ENCODE peak calls at places on chromosomes 1 and 21, in eight cellular contexts. One of them, this sample, is unnamed.

GRCh38 chr1:15691434-15692032 is 7.4 kb downstream of the PLEKHM2 start:
- DNase-seq in tibial artery: no peak
- DNase-seq in stomach: no peak
- DNase-seq in progenitor cell of endocrine pancreas: no peak
- DNase-seq in activated B cell treated with CpG ODN at 0.5 μM for 24 hours: no peak
- DNase-seq in CD4-positive, alpha-beta T cell: no peak
- DNase-seq in astrocyte of the spinal cord: no peak
- DNase-seq in AG09319: no peak
- DNase-seq in this sample: no peak

GRCh38 chr1:206029484-206029883 is 5.8 kb upstream of the CTSE start:
- DNase-seq in tibial artery: peak
- DNase-seq in stomach: no peak
- DNase-seq in progenitor cell of endocrine pancreas: no peak
- DNase-seq in activated B cell treated with CpG ODN at 0.5 μM for 24 hours: no peak
- DNase-seq in CD4-positive, alpha-beta T cell: no peak
- DNase-seq in astrocyte of the spinal cord: no peak
- DNase-seq in AG09319: no peak
- DNase-seq in this sample: peak

GRCh38 chr1:162006081-162006480 is 17.6 kb downstream of the OLFML2B start:
- DNase-seq in tibial artery: no peak
- DNase-seq in stomach: no peak
- DNase-seq in progenitor cell of endocrine pancreas: no peak
- DNase-seq in activated B cell treated with CpG ODN at 0.5 μM for 24 hours: no peak
- DNase-seq in CD4-positive, alpha-beta T cell: no peak
- DNase-seq in astrocyte of the spinal cord: no peak
- DNase-seq in AG09319: no peak
- DNase-seq in this sample: no peak

GRCh38 chr1:207009182-207009850 is 23.2 kb downstream of the C1orf116 start:
- DNase-seq in tibial artery: no peak
- DNase-seq in stomach: peak
- DNase-seq in progenitor cell of endocrine pancreas: no peak
- DNase-seq in activated B cell treated with CpG ODN at 0.5 μM for 24 hours: no peak
- DNase-seq in CD4-positive, alpha-beta T cell: no peak
- DNase-seq in astrocyte of the spinal cord: no peak
- DNase-seq in AG09319: no peak
- DNase-seq in this sample: no peak

GRCh38 chr21:38306833-38307232 is 50.0 kb downstream of the KCNJ15 start:
- DNase-seq in tibial artery: no peak
- DNase-seq in stomach: no peak
- DNase-seq in progenitor cell of endocrine pancreas: no peak
- DNase-seq in activated B cell treated with CpG ODN at 0.5 μM for 24 hours: no peak
- DNase-seq in CD4-positive, alpha-beta T cell: no peak
- DNase-seq in astrocyte of the spinal cord: peak
- DNase-seq in AG09319: peak
- DNase-seq in this sample: no peak

GRCh38 chr1:166910396-166910994 is 34.4 kb upstream of the TADA1 start:
- DNase-seq in tibial artery: peak
- DNase-seq in stomach: peak
- DNase-seq in progenitor cell of endocrine pancreas: peak
- DNase-seq in activated B cell treated with CpG ODN at 0.5 μM for 24 hours: peak
- DNase-seq in CD4-positive, alpha-beta T cell: peak
- DNase-seq in astrocyte of the spinal cord: peak
- DNase-seq in AG09319: peak
- DNase-seq in this sample: no peak

GRCh38 chr1:238485062-238485905 is 594.6 kb upstream of the ZP4 start:
- DNase-seq in tibial artery: peak
- DNase-seq in stomach: no peak
- DNase-seq in progenitor cell of endocrine pancreas: no peak
- DNase-seq in activated B cell treated with CpG ODN at 0.5 μM for 24 hours: no peak
- DNase-seq in CD4-positive, alpha-beta T cell: no peak
- DNase-seq in astrocyte of the spinal cord: peak
- DNase-seq in AG09319: no peak
- DNase-seq in this sample: no peak

GRCh38 chr21:31117046-31117916 is 79.0 kb upstream of the KRTAP19-8 start:
- DNase-seq in tibial artery: no peak
- DNase-seq in stomach: no peak
- DNase-seq in progenitor cell of endocrine pancreas: no peak
- DNase-seq in activated B cell treated with CpG ODN at 0.5 μM for 24 hours: no peak
- DNase-seq in CD4-positive, alpha-beta T cell: no peak
- DNase-seq in astrocyte of the spinal cord: peak
- DNase-seq in AG09319: no peak
- DNase-seq in this sample: no peak

GRCh38 chr1:224747578-224747977 is 131.5 kb downstream of the CNIH3 start:
- DNase-seq in tibial artery: no peak
- DNase-seq in stomach: no peak
- DNase-seq in progenitor cell of endocrine pancreas: no peak
- DNase-seq in activated B cell treated with CpG ODN at 0.5 μM for 24 hours: no peak
- DNase-seq in CD4-positive, alpha-beta T cell: no peak
- DNase-seq in astrocyte of the spinal cord: peak
- DNase-seq in AG09319: no peak
- DNase-seq in this sample: no peak

GRCh38 chr1:115189814-115190541 is 100.7 kb upstream of the TSPAN2 start:
- DNase-seq in tibial artery: no peak
- DNase-seq in stomach: no peak
- DNase-seq in progenitor cell of endocrine pancreas: no peak
- DNase-seq in activated B cell treated with CpG ODN at 0.5 μM for 24 hours: no peak
- DNase-seq in CD4-positive, alpha-beta T cell: no peak
- DNase-seq in astrocyte of the spinal cord: peak
- DNase-seq in AG09319: peak
- DNase-seq in this sample: no peak

GRCh38 chr1:24202987-24203386 is 15.9 kb upstream of the IFNLR1 start:
- DNase-seq in tibial artery: no peak
- DNase-seq in stomach: no peak
- DNase-seq in progenitor cell of endocrine pancreas: no peak
- DNase-seq in activated B cell treated with CpG ODN at 0.5 μM for 24 hours: no peak
- DNase-seq in CD4-positive, alpha-beta T cell: no peak
- DNase-seq in astrocyte of the spinal cord: no peak
- DNase-seq in AG09319: no peak
- DNase-seq in this sample: no peak

GRCh38 chr21:16644690-16645089 is 868.2 kb upstream of the CXADR start:
- DNase-seq in tibial artery: no peak
- DNase-seq in stomach: no peak
- DNase-seq in progenitor cell of endocrine pancreas: no peak
- DNase-seq in activated B cell treated with CpG ODN at 0.5 μM for 24 hours: no peak
- DNase-seq in CD4-positive, alpha-beta T cell: no peak
- DNase-seq in astrocyte of the spinal cord: no peak
- DNase-seq in AG09319: no peak
- DNase-seq in this sample: no peak

GRCh38 chr1:44867801-44868200 is 24.7 kb upstream of the PTCH2 start:
- DNase-seq in tibial artery: no peak
- DNase-seq in stomach: no peak
- DNase-seq in progenitor cell of endocrine pancreas: no peak
- DNase-seq in activated B cell treated with CpG ODN at 0.5 μM for 24 hours: no peak
- DNase-seq in CD4-positive, alpha-beta T cell: no peak
- DNase-seq in astrocyte of the spinal cord: no peak
- DNase-seq in AG09319: no peak
- DNase-seq in this sample: no peak

GRCh38 chr21:32753818-32754610 is 17.5 kb downstream of the PAXBP1 start:
- DNase-seq in tibial artery: no peak
- DNase-seq in stomach: no peak
- DNase-seq in progenitor cell of endocrine pancreas: no peak
- DNase-seq in activated B cell treated with CpG ODN at 0.5 μM for 24 hours: no peak
- DNase-seq in CD4-positive, alpha-beta T cell: no peak
- DNase-seq in astrocyte of the spinal cord: no peak
- DNase-seq in AG09319: no peak
- DNase-seq in this sample: no peak

GRCh38 chr1:176691251-176692228 is 228.6 kb downstream of the PAPPA2 start:
- DNase-seq in tibial artery: no peak
- DNase-seq in stomach: no peak
- DNase-seq in progenitor cell of endocrine pancreas: no peak
- DNase-seq in activated B cell treated with CpG ODN at 0.5 μM for 24 hours: no peak
- DNase-seq in CD4-positive, alpha-beta T cell: no peak
- DNase-seq in astrocyte of the spinal cord: peak
- DNase-seq in AG09319: peak
- DNase-seq in this sample: no peak

GRCh38 chr1:161199506-161200119 is 759 bp upstream of the ADAMTS4 start:
- DNase-seq in tibial artery: no peak
- DNase-seq in stomach: no peak
- DNase-seq in progenitor cell of endocrine pancreas: no peak
- DNase-seq in activated B cell treated with CpG ODN at 0.5 μM for 24 hours: no peak
- DNase-seq in CD4-positive, alpha-beta T cell: no peak
- DNase-seq in astrocyte of the spinal cord: no peak
- DNase-seq in AG09319: no peak
- DNase-seq in this sample: no peak

GRCh38 chr1:180911640-180912161 is 996 bp upstream of the KIAA1614 start:
- DNase-seq in tibial artery: no peak
- DNase-seq in stomach: no peak
- DNase-seq in progenitor cell of endocrine pancreas: no peak
- DNase-seq in activated B cell treated with CpG ODN at 0.5 μM for 24 hours: no peak
- DNase-seq in CD4-positive, alpha-beta T cell: no peak
- DNase-seq in astrocyte of the spinal cord: peak
- DNase-seq in AG09319: no peak
- DNase-seq in this sample: no peak

GRCh38 chr1:245579881-245580280 is 425.1 kb downstream of the KIF26B start:
- DNase-seq in tibial artery: no peak
- DNase-seq in stomach: no peak
- DNase-seq in progenitor cell of endocrine pancreas: no peak
- DNase-seq in activated B cell treated with CpG ODN at 0.5 μM for 24 hours: no peak
- DNase-seq in CD4-positive, alpha-beta T cell: no peak
- DNase-seq in astrocyte of the spinal cord: no peak
- DNase-seq in AG09319: no peak
- DNase-seq in this sample: no peak
- TF ChIP-seq CTCF in tibial artery: no peak
- TF ChIP-seq CTCF in stomach: no peak
- TF ChIP-seq CTCF in progenitor cell of endocrine pancreas: no peak
- TF ChIP-seq CTCF in activated B cell treated with CpG ODN at 0.5 μM for 24 hours: no peak
- TF ChIP-seq CTCF in CD4-positive, alpha-beta T cell: no peak
- TF ChIP-seq CTCF in astrocyte of the spinal cord: no peak
- TF ChIP-seq CTCF in AG09319: no peak
- TF ChIP-seq CTCF in this sample: no peak

GRCh38 chr1:156816561-156817328 is at the start of gene SH2D2A:
- DNase-seq in tibial artery: no peak
- DNase-seq in stomach: peak
- DNase-seq in progenitor cell of endocrine pancreas: no peak
- DNase-seq in activated B cell treated with CpG ODN at 0.5 μM for 24 hours: peak
- DNase-seq in CD4-positive, alpha-beta T cell: peak
- DNase-seq in astrocyte of the spinal cord: no peak
- DNase-seq in AG09319: no peak
- DNase-seq in this sample: no peak

GRCh38 chr1:156813750-156814570 is 2.7 kb downstream of the SH2D2A start:
- DNase-seq in tibial artery: peak
- DNase-seq in stomach: peak
- DNase-seq in progenitor cell of endocrine pancreas: peak
- DNase-seq in activated B cell treated with CpG ODN at 0.5 μM for 24 hours: peak
- DNase-seq in CD4-positive, alpha-beta T cell: peak
- DNase-seq in astrocyte of the spinal cord: no peak
- DNase-seq in AG09319: no peak
- DNase-seq in this sample: no peak

GRCh38 chr1:156814571-156815260 is 1.9 kb downstream of the SH2D2A start:
- DNase-seq in tibial artery: no peak
- DNase-seq in stomach: no peak
- DNase-seq in progenitor cell of endocrine pancreas: no peak
- DNase-seq in activated B cell treated with CpG ODN at 0.5 μM for 24 hours: no peak
- DNase-seq in CD4-positive, alpha-beta T cell: peak
- DNase-seq in astrocyte of the spinal cord: no peak
- DNase-seq in AG09319: no peak
- DNase-seq in this sample: no peak

GRCh38 chr1:156815851-156816536 is 654 bp downstream of the SH2D2A start:
- DNase-seq in tibial artery: no peak
- DNase-seq in stomach: no peak
- DNase-seq in progenitor cell of endocrine pancreas: no peak
- DNase-seq in activated B cell treated with CpG ODN at 0.5 μM for 24 hours: no peak
- DNase-seq in CD4-positive, alpha-beta T cell: no peak
- DNase-seq in astrocyte of the spinal cord: no peak
- DNase-seq in AG09319: no peak
- DNase-seq in this sample: no peak

DNA sequence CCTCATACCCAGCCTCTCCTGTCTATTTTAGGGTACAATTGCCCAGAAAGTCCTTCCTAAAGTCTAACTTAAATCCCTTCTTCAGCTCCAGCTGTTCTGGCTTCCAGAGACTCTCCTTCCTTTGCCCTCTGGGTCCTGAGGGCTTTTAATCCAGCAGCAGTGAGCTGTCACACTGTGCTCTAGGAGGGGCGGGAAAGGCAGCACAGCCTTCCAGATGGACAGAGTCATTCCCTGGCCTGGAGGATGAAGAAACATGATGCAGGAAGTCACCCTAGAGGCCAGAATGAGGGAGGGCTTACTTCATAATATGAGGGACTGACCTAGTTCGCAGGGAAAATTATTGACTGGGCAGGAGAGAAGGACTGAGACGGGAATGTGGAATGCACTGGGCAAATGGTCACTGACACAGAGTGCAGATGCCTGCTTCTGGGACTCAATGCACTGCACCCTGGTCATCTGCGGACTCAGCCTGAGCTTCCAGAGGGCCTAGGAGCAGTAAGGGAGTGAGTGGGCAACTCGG is 1.3 kb downstream of the SH2D2A start:
- DNase-seq in tibial artery: peak
- DNase-seq in stomach: no peak
- DNase-seq in progenitor cell of endocrine pancreas: no peak
- DNase-seq in activated B cell treated with CpG ODN at 0.5 μM for 24 hours: no peak
- DNase-seq in CD4-positive, alpha-beta T cell: no peak
- DNase-seq in astrocyte of the spinal cord: peak
- DNase-seq in AG09319: peak
- DNase-seq in this sample: no peak
- TF ChIP-seq CTCF in tibial artery: no peak
- TF ChIP-seq CTCF in stomach: no peak
- TF ChIP-seq CTCF in progenitor cell of endocrine pancreas: no peak
- TF ChIP-seq CTCF in activated B cell treated with CpG ODN at 0.5 μM for 24 hours: no peak
- TF ChIP-seq CTCF in CD4-positive, alpha-beta T cell: no peak
- TF ChIP-seq CTCF in astrocyte of the spinal cord: no peak
- TF ChIP-seq CTCF in AG09319: no peak
- TF ChIP-seq CTCF in this sample: no peak

DNA sequence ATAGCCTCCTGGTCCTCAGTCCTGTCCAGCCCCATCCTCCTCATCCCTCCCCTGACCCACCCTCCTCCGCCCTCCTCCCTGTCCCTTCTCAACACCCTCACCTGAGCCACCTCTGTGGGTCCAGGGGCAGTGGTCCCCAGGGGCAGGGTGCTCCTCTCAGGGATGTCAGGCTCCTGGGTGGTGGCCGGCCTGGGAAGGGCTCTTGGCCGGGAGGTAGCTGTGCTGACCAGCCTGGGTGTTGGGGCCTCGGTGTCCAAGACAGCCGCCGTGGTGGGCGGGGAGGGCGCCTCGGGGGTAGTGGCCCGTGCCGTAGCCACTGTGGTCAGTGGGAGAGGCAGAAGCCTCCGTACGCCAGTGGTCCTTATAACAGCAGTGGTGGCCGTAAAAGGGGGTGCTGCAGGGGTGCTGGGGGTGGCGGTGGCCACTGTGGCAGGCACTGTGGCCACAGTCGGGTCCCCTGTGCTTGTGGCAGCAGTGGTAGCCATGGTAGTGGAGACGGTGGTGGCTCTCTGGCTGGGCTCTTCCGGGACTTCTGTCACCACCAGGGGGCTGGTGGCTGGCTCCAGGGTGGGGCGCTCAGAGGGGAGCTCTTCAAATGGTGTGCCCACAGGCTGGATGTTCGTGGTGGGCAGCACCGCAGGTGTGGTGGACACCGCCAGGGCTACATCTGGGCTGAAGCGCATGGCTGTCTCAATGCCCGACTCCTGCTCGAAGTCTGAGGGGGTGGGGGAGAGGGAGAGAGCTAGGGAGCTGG is 31.9 kb downstream of the SDC3 start:
- DNase-seq in tibial artery: no peak
- DNase-seq in stomach: no peak
- DNase-seq in progenitor cell of endocrine pancreas: no peak
- DNase-seq in activated B cell treated with CpG ODN at 0.5 μM for 24 hours: no peak
- DNase-seq in CD4-positive, alpha-beta T cell: no peak
- DNase-seq in astrocyte of the spinal cord: no peak
- DNase-seq in AG09319: no peak
- DNase-seq in this sample: no peak
- TF ChIP-seq CTCF in tibial artery: no peak
- TF ChIP-seq CTCF in stomach: no peak
- TF ChIP-seq CTCF in progenitor cell of endocrine pancreas: peak
- TF ChIP-seq CTCF in activated B cell treated with CpG ODN at 0.5 μM for 24 hours: no peak
- TF ChIP-seq CTCF in CD4-positive, alpha-beta T cell: no peak
- TF ChIP-seq CTCF in astrocyte of the spinal cord: peak
- TF ChIP-seq CTCF in AG09319: peak
- TF ChIP-seq CTCF in this sample: no peak

GRCh38 chr1:46244656-46245371 is 2.7 kb upstream of the RAD54L start:
- DNase-seq in tibial artery: no peak
- DNase-seq in stomach: no peak
- DNase-seq in progenitor cell of endocrine pancreas: no peak
- DNase-seq in activated B cell treated with CpG ODN at 0.5 μM for 24 hours: no peak
- DNase-seq in CD4-positive, alpha-beta T cell: no peak
- DNase-seq in astrocyte of the spinal cord: no peak
- DNase-seq in AG09319: no peak
- DNase-seq in this sample: no peak
- TF ChIP-seq CTCF in tibial artery: no peak
- TF ChIP-seq CTCF in stomach: no peak
- TF ChIP-seq CTCF in progenitor cell of endocrine pancreas: peak
- TF ChIP-seq CTCF in activated B cell treated with CpG ODN at 0.5 μM for 24 hours: no peak
- TF ChIP-seq CTCF in CD4-positive, alpha-beta T cell: peak
- TF ChIP-seq CTCF in astrocyte of the spinal cord: peak
- TF ChIP-seq CTCF in AG09319: peak
- TF ChIP-seq CTCF in this sample: peak

This sample was measured in osteocyte.